ENCODE peak calls at places on chromosomes 7 and 10, in nine cellular contexts. O is GM23248, M is mammary epithelial cell, V is neural progenitor cell, H is IMR-90, I is K562, D is PC-9, J is mesenchymal stem cell, E is neuronal stem cell. X is an unnamed sample.

GRCh38 chr10:17872191-17873091 is 63.3 kb downstream of the MRC1 start:
- DNase-seq in O (peak; percentile 47), D (no peak), I (no peak), M (peak; percentile 8), J (peak; percentile 12), H (peak; percentile 21), V (peak; percentile 26), E (peak; percentile 8), X (no peak)

GRCh38 chr7:110856704-110857103 is 234.2 kb upstream of the LRRN3 start:
- DNase-seq in J (peak; percentile 11), E (no peak), V (no peak), H (peak; percentile 50), O (peak; percentile 14), D (no peak), M (peak; percentile 2), I (no peak), X (no peak)

GRCh38 chr7:129066290-129067131 is 11.6 kb upstream of the TNPO3 start:
- DNase-seq in D (peak; percentile 55), J (peak; percentile 85), H (peak; percentile 77), V (no peak), I (peak; percentile 80), M (peak; percentile 68), E (no peak), O (peak; percentile 91), X (peak; percentile 68)

GRCh38 chr7:17584822-17585221 is 286.4 kb downstream of the AHR start:
- DNase-seq in H (peak; percentile 73), O (peak; percentile 38), D (no peak), J (peak; percentile 27), M (peak; percentile 75), E (no peak), V (no peak), I (no peak), X (peak; percentile 93)

GRCh38 chr7:22173884-22174573 is 182.9 kb downstream of the RAPGEF5 start:
- DNase-seq in H (no peak), V (no peak), O (no peak), M (peak; percentile 37), E (no peak), I (peak; percentile 17), D (peak; percentile 33), J (no peak), X (no peak)

GRCh38 chr10:78397796-78398195 is 364.1 kb downstream of the RPS24 start:
- DNase-seq in O (no peak), V (no peak), M (no peak), H (no peak), J (no peak), I (no peak), D (no peak), E (no peak), X (peak; percentile 21)

GRCh38 chr10:89342219-89342966 is 14.6 kb downstream of the IFIT3 start:
- DNase-seq in E (no peak), H (peak; percentile 84), J (no peak), O (peak; percentile 74), I (no peak), M (peak; percentile 54), D (no peak), V (no peak), X (peak; percentile 81)

GRCh38 chr7:24406053-24406561 is 122.1 kb downstream of the NPY start:
- DNase-seq in V (no peak), J (no peak), E (no peak), D (no peak), H (no peak), M (peak; percentile 83), O (no peak), I (no peak), X (peak; percentile 11)

GRCh38 chr10:6597478-6597877 is 17.4 kb upstream of the PRKCQ start:
- DNase-seq in I (no peak), E (no peak), M (no peak), D (no peak), H (no peak), J (no peak), O (no peak), V (no peak), X (no peak)

GRCh38 chr7:71566376-71566775 is 434.4 kb downstream of the GALNT17 start:
- DNase-seq in E (no peak), I (no peak), V (no peak), M (no peak), H (no peak), D (no peak), J (no peak), O (no peak), X (no peak)

GRCh38 chr10:97722980-97723379 is 9.4 kb downstream of the MARVELD1 start:
- DNase-seq in D (no peak), O (peak; percentile 21), E (no peak), J (no peak), V (no peak), I (no peak), M (no peak), H (no peak), X (no peak)

GRCh38 chr10:114519306-114519669 is 115.0 kb upstream of the AFAP1L2 start:
- DNase-seq in E (no peak), J (peak; percentile 18), M (peak; percentile 93), O (peak; percentile 28), D (peak; percentile 88), I (no peak), H (no peak), V (no peak), X (peak; percentile 32)

GRCh38 chr10:75019360-75019759 is 92.1 kb upstream of the SAMD8 start:
- DNase-seq in H (peak; percentile 41), V (no peak), I (no peak), E (no peak), M (peak; percentile 7), J (peak; percentile 20), O (peak; percentile 59), D (peak; percentile 43), X (peak; percentile 25)

GRCh38 chr7:94374231-94374630 is 20.5 kb upstream of the COL1A2 start:
- DNase-seq in V (peak; percentile 49), D (no peak), E (no peak), I (no peak), H (peak; percentile 93), M (peak; percentile 22), J (peak; percentile 88), O (peak; percentile 98), X (peak; percentile 94)

GRCh38 chr10:113381906-113382562 is 170.8 kb upstream of the HABP2 start:
- DNase-seq in J (peak; percentile 77), M (no peak), H (peak; percentile 57), I (no peak), O (peak; percentile 84), E (no peak), D (no peak), V (no peak), X (peak; percentile 44)

GRCh38 chr7:148185050-148185449 is 405.5 kb upstream of the C7orf33 start:
- DNase-seq in V (no peak), M (no peak), I (no peak), H (no peak), O (no peak), J (peak; percentile 43), E (no peak), D (no peak), X (no peak)
- H3K4me2 ChIP-seq in V (no peak overlapping the region), M (no peak overlapping the region), I (no peak overlapping the region), H (no peak overlapping the region), O (no peak overlapping the region), J (no peak overlapping the region), E (no peak overlapping the region), D (no peak overlapping the region), X (peak overlapping the region; percentile 31)

GRCh38 chr7:149527414-149527813 is 29.8 kb upstream of the ZNF746 start:
- DNase-seq in I (no peak), O (no peak), J (no peak), E (no peak), D (no peak), V (no peak), H (no peak), M (no peak), X (no peak)

GRCh38 chr7:149532654-149533053 is 35.0 kb upstream of the ZNF746 start:
- DNase-seq in H (no peak), O (no peak), D (no peak), M (no peak), V (no peak), J (no peak), I (no peak), E (no peak), X (no peak)

GRCh38 chr7:149525280-149525679 is 27.7 kb upstream of the ZNF746 start:
- DNase-seq in I (no peak), V (no peak), J (no peak), D (no peak), H (no peak), M (no peak), E (no peak), O (no peak), X (no peak)

GRCh38 chr7:149524399-149524798 is 26.8 kb upstream of the ZNF746 start:
- DNase-seq in E (no peak), V (no peak), M (peak; percentile 38), O (no peak), H (no peak), I (no peak), D (no peak), J (no peak), X (no peak)

DNA sequence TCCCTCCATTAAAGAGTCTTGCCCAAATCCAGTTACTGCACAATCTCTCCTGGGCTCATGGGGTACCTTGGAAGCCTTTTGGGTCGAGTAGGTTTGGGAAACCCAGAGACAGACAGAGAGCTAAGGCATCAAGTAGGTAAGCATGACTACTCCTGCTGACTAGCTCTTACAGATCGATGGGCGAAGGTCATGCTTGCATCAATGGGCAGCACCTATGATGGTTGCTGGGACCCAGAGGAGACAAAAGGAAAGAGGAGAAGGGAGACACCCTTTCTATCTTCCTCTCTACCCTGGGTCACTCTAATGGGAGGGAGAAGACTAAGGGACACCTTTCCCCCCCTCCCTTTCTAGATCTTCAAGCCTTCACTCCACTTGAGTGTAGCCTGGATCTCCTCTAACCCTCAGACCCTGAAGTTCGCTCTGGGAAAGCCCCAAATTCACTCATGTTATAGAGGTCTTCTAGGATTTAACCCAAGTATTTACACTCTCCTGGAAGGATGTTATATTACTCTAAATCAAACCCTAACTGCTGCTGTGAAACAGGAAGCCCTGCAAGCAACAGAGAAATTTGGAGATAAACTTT is 31.6 kb upstream of the ZNF746 start:
- DNase-seq in M (no peak), V (peak; percentile 21), O (peak; percentile 6), I (no peak), J (no peak), H (peak; percentile 2), D (no peak), E (no peak), X (peak; percentile 8)
- H3K9me3 ChIP-seq in M (peaks cover 35% of the 10 kb centered on the region), V (peaks cover 38% of the 10 kb centered on the region), O (no peaks in the 10 kb centered on the region), I (peaks cover 23% of the 10 kb centered on the region), J (peaks cover 72% of the 10 kb centered on the region), H (peaks cover 33% of the 10 kb centered on the region), D (peaks cover 41% of the 10 kb centered on the region), E (peaks cover 19% of the 10 kb centered on the region), X (peaks cover 18% of the 10 kb centered on the region)

GRCh38 chr7:151863386-151864079 is 13.4 kb downstream of the PRKAG2 start:
- DNase-seq in J (no peak), E (no peak), H (no peak), V (peak; percentile 45), M (no peak), I (no peak), D (no peak), O (no peak), X (no peak)
- H3K4me2 ChIP-seq in J (no peak overlapping the region), E (no peak overlapping the region), H (no peak overlapping the region), V (no peak overlapping the region), M (no peak overlapping the region), I (no peak overlapping the region), D (no peak overlapping the region), O (no peak overlapping the region), X (no peak overlapping the region)

DNA sequence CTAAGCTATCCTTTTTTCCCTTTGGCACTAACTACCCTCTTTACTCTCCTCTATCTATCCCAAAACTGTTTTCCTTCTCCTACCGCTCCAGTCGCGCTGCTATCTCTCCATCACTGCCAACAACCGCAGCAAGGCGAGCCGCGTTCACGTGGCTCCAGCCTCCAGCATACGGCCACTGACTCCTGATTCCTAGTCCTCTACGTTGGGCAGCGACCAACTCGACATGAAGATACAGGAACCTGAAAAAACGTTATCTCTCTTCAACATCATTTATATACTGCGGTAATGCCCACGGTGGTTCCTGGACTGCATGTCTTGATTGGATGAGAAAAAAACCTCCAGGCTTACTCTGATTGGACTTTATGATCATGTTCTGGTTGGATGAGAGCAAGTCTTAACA is 129.5 kb downstream of the ZNF716 start:
- DNase-seq in J (no peak), H (no peak), O (no peak), M (no peak), I (no peak), D (no peak), E (no peak), V (no peak), X (no peak)
- H3K9me3 ChIP-seq in J (peaks cover 7% of the 10 kb centered on the region), H (peaks cover 9% of the 10 kb centered on the region), O (no peaks in the 10 kb centered on the region), M (peaks cover 7% of the 10 kb centered on the region), I (no peaks in the 10 kb centered on the region), D (no peaks in the 10 kb centered on the region), E (peaks cover 7% of the 10 kb centered on the region), V (no peaks in the 10 kb centered on the region), X (no peaks in the 10 kb centered on the region)